ENCODE peak calls at places on chromosomes 16 and 17, in four cellular contexts. P is BJ; D is endodermal cell; X is CD8-positive, alpha-beta T cell. Q is an unnamed sample.

GRCh38 chr16:46751381-46751780 is 3.2 kb upstream of the MYLK3 start:
- DNase-seq in P (no peak), D (no peak), X (no peak), Q (no peak)

GRCh38 chr17:47844814-47845453 is 3.9 kb upstream of the SCRN2 start:
- DNase-seq in P (no peak), D (no peak), X (no peak), Q (no peak)

GRCh38 chr16:78377312-78377711 is 277.9 kb downstream of the WWOX start:
- DNase-seq in P (no peak), D (no peak), X (no peak), Q (no peak)

GRCh38 chr16:4494746-4495490 is 18.7 kb downstream of the HMOX2 start:
- DNase-seq in P (no peak), D (no peak), X (no peak), Q (no peak)

GRCh38 chr17:78361227-78361683 is 1.4 kb upstream of the SOCS3 start:
- DNase-seq in P (no peak), D (no peak), X (no peak), Q (no peak)

GRCh38 chr16:68374961-68375660 is 64.3 kb downstream of the PRMT7 start:
- DNase-seq in P (no peak), D (peak), X (no peak), Q (no peak)

GRCh38 chr16:11105038-11105903 is 150.7 kb downstream of the SOCS1 start:
- DNase-seq in P (peak), D (no peak), X (no peak), Q (peak)

GRCh38 chr16:30113031-30113710 is at the start of gene GDPD3:
- DNase-seq in P (no peak), D (peak), X (no peak), Q (no peak)

GRCh38 chr16:11148045-11148444 is 108.0 kb downstream of the SOCS1 start:
- DNase-seq in P (no peak), D (no peak), X (no peak), Q (no peak)

GRCh38 chr17:12959441-12959840 is 58.4 kb downstream of the ELAC2 start:
- DNase-seq in P (no peak), D (no peak), X (no peak), Q (peak)

GRCh38 chr16:20799599-20799998 is 6.7 kb downstream of the ERI2 start:
- DNase-seq in P (no peak), D (no peak), X (no peak), Q (no peak)

GRCh38 chr17:76365256-76365903 is 11.7 kb upstream of the PRPSAP1 start:
- DNase-seq in P (no peak), D (peak), X (no peak), Q (no peak)

GRCh38 chr17:56432443-56432842 is 161.1 kb upstream of the NOG start:
- DNase-seq in P (no peak), D (no peak), X (no peak), Q (no peak)

GRCh38 chr16:49608095-49608494 is 234.5 kb downstream of the C16orf78 start:
- DNase-seq in P (no peak), D (peak), X (no peak), Q (no peak)

GRCh38 chr17:9219631-9220415 is 198.5 kb downstream of the NTN1 start:
- DNase-seq in P (no peak), D (peak), X (no peak), Q (no peak)

GRCh38 chr17:33197342-33197741 is 95.8 kb downstream of the ASIC2 start:
- DNase-seq in P (no peak), D (peak), X (no peak), Q (no peak)

GRCh38 chr17:77441130-77441920 is 300.6 kb downstream of the SEC14L1 start:
- DNase-seq in P (no peak), D (no peak), X (peak), Q (no peak)

GRCh38 chr16:66275795-66276428 is 90.6 kb upstream of the CDH5 start:
- DNase-seq in P (no peak), D (peak), X (no peak), Q (no peak)

GRCh38 chr16:78519896-78520295 is 420.4 kb downstream of the WWOX start:
- DNase-seq in P (no peak), D (no peak), X (no peak), Q (no peak)

GRCh38 chr17:41392278-41392677 is 5.1 kb downstream of the KRT31 start:
- DNase-seq in P (no peak), D (peak), X (no peak), Q (no peak)

GRCh38 chr16:4373909-4374742 is 2.5 kb downstream of the VASN start:
- DNase-seq in P (peak), D (peak), X (no peak), Q (peak)

GRCh38 chr17:42111901-42112551 is 488 bp downstream of the DHX58 start:
- DNase-seq in P (no peak), D (peak), X (no peak), Q (no peak)

GRCh38 chr17:10713336-10713735 is 15.9 kb downstream of the ADPRM start:
- DNase-seq in P (no peak), D (no peak), X (no peak), Q (no peak)

GRCh38 chr16:90042946-90043514 is 23.8 kb upstream of the DBNDD1 start:
- DNase-seq in P (no peak), D (no peak), X (no peak), Q (no peak)

GRCh38 chr16:88339926-88340754 is 42.6 kb upstream of the ZNF469 start:
- DNase-seq in P (no peak), D (no peak), X (no peak), Q (no peak)

GRCh38 chr16:69563605-69564580 is 1.9 kb upstream of the NFAT5 start:
- DNase-seq in P (no peak), D (peak), X (no peak), Q (no peak)

GRCh38 chr17:71709271-71709670 is 411.5 kb upstream of the SOX9 start:
- DNase-seq in P (peak), D (no peak), X (no peak), Q (no peak)

DNA sequence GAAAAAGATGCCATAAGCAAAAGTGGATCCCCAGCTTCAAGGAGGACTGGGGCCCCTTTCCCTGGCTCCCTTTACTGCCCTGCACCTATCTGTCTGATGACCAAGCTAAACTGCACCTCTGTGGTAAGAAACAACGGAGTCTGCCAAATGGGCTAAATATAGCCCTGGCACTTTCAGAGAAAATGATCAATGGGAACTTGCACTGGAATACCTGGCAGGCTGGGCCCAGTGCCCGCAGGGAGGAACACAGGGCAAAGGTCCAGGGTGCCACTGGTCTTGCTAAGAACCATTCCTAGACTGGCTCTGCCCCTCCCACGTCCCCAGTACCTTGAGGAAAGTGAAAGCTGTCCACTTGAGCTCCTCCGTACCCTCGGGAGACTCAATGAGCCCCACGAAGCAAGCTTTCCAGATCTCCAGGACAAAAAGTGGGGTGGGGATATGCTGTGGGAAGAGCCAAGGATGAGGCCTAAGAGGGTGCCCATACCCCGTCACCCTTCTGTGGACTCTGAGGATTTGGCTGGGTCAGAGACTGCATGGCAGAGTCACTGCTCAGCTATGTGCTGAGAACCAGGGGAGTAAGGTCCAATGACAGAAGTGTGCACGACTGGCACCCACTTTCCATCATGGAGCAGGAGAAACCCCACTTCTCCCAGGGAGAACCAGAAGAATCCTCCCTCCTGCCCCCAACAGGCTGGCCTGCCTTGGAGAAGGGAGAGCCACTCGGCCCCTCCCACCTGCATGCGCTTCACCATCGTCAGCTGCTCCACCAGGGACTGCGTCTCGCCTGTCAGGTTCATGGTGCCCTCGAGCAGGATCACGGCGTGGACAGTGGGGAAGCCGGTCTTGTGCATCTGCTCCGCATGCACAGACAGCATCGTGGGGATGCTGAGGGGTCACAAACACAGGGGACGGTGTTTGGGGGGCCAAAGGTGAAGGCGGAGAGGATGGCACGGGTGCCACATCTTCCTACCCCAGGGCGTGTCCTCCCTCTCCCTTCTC is 17.4 kb downstream of the CSF3 start:
- DNase-seq in P (no peak), D (peak), X (no peak), Q (no peak)
- H3K4me3 ChIP-seq in P (no peak), D (no peak), X (no peak), Q (no peak)

DNA sequence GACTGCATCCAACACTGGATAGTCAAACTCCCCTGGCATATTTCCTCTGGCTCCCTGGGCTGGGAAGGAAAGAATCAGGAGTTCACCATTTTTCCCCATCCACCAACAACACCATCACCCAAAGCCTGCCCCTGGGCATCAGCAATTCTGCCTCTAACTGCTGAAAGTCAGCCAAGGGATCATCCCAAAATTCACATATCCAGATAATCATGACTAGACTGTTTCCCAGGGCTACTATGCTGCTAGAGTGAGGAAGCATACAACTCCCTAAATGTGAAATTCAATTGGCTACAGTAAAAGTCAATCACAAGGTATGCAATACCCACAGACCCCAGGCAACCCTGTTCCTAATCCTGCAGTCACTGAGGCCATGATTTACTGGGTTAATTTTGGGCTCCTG is 230.6 kb downstream of the C16orf95 start:
- DNase-seq in P (no peak), D (no peak), X (no peak), Q (no peak)
- TF ChIP-seq CTCF in P (no peak), D (no peak), X (no peak), Q (no peak)

DNA sequence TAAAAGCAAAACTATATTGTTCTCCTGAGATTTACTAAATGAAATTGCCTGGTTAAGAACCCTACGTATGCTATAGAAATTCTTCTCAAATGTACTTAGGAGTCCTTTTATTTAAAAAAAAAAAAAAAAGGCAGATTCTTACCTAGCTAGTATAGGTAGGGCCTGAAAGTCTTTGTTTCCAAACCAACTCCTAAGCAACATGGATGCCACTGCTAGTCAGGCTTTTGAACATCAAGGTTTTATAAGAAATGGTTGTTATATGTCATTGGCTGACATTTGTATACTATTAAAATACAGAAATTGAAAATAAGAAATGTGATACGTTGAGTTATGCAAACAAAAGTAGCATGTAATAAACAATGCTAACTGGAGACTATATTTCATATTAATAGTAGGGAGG is 1.2 kb downstream of the EVI2A start:
- DNase-seq in P (no peak), D (no peak), X (no peak), Q (no peak)
- H3K4me3 ChIP-seq in P (no peak), D (no peak), X (peak), Q (no peak)

GRCh38 chr17:3710951-3711383 is 12.7 kb upstream of the HASPIN start:
- DNase-seq in P (no peak), D (no peak), X (peak), Q (no peak)
- TF ChIP-seq CTCF in P (no peak), D (no peak), X (no peak), Q (no peak)

Q was measured in retinal pigment epithelial cell.